ENCODE peak calls at places on chromosome 3, in six cellular contexts. Z is HCT116, C is GM23338, L is fibroblast of pulmonary artery, E is tibial nerve, J is GM12864. D is an unnamed sample.

GRCh38 chr3:186125118-186125517 is 16.2 kb upstream of the ETV5 start:
- DNase-seq in L (no peak), E (no peak), Z (no peak), J (no peak), C (no peak), D (no peak)

GRCh38 chr3:12868039-12869024 is 27.0 kb upstream of the RPL32 start:
- DNase-seq in C (peak; percentile 82), L (peak; percentile 90), J (peak; percentile 31), Z (peak; percentile 75), E (peak; percentile 64), D (peak; percentile 62)

GRCh38 chr3:163547045-163547692 is 1531.1 kb downstream of the SI start:
- DNase-seq in J (no peak), Z (no peak), C (no peak), L (no peak), E (no peak), D (no peak)

GRCh38 chr3:119310052-119310451 is 15.9 kb downstream of the ARHGAP31 start:
- DNase-seq in E (peak; percentile 39), Z (no peak), L (peak; percentile 97), C (peak; percentile 34), J (no peak), D (no peak)

GRCh38 chr3:134847349-134847748 is 52.3 kb downstream of the EPHB1 start:
- DNase-seq in L (no peak), E (no peak), C (no peak), J (no peak), Z (no peak), D (no peak)

GRCh38 chr3:109152326-109152725 is 15.8 kb downstream of the C3orf85 start:
- DNase-seq in C (no peak), E (no peak), Z (no peak), J (no peak), L (no peak), D (no peak)

GRCh38 chr3:10600159-10601125 is 95.1 kb upstream of the ATP2B2 start:
- DNase-seq in Z (no peak), C (no peak), E (no peak), J (no peak), L (no peak), D (no peak)

GRCh38 chr3:191238321-191238817 is 39.3 kb downstream of the OSTN start:
- DNase-seq in C (no peak), Z (no peak), J (no peak), E (no peak), L (peak; percentile 88), D (no peak)

GRCh38 chr3:77081240-77081661 is 41.4 kb downstream of the ROBO2 start:
- DNase-seq in J (no peak), E (no peak), Z (no peak), C (no peak), L (peak; percentile 37), D (no peak)

GRCh38 chr3:10198226-10198625 is 33.5 kb downstream of the IRAK2 start:
- DNase-seq in L (no peak), E (no peak), J (no peak), C (no peak), Z (no peak), D (no peak)

GRCh38 chr3:55746808-55747413 is 259.8 kb upstream of the WNT5A start:
- DNase-seq in L (peak; percentile 40), C (no peak), Z (no peak), E (no peak), J (no peak), D (no peak)

GRCh38 chr3:147419062-147419701 is 10.0 kb downstream of the ZIC1 start:
- DNase-seq in L (peak; percentile 32), E (no peak), J (no peak), C (peak; percentile 96), Z (no peak), D (no peak)

GRCh38 chr3:134332344-134332743 is 41.9 kb downstream of the AMOTL2 start:
- DNase-seq in Z (no peak), J (no peak), L (no peak), C (no peak), E (no peak), D (no peak)

GRCh38 chr3:159045279-159045678 is 243.4 kb downstream of the MFSD1 start:
- DNase-seq in E (no peak), Z (no peak), L (no peak), C (no peak), J (no peak), D (no peak)

GRCh38 chr3:94440767-94441493 is 378.1 kb downstream of the NSUN3 start:
- DNase-seq in E (no peak), L (peak; percentile 85), C (no peak), J (no peak), Z (no peak), D (no peak)

GRCh38 chr3:5948081-5948480 is 760.6 kb downstream of the EDEM1 start:
- DNase-seq in C (no peak), E (no peak), Z (no peak), J (no peak), L (no peak), D (no peak)

GRCh38 chr3:169871129-169871886 is 1.6 kb upstream of the LRRC31 start:
- DNase-seq in L (no peak), E (no peak), J (no peak), Z (no peak), C (no peak), D (no peak)

GRCh38 chr3:14224895-14225294 is 46.3 kb downstream of the LSM3 start:
- DNase-seq in J (no peak), C (no peak), L (peak; percentile 58), Z (no peak), E (no peak), D (no peak)

GRCh38 chr3:133894334-133895207 is 1.1 kb downstream of the RAB6B start:
- DNase-seq in Z (no peak), C (peak; percentile 77), J (no peak), L (no peak), E (no peak), D (no peak)

GRCh38 chr3:134666466-134666865 is 15.6 kb upstream of the KY start:
- DNase-seq in L (peak; percentile 40), Z (no peak), J (no peak), C (no peak), E (no peak), D (no peak)

GRCh38 chr3:110710605-110711004 is 361.0 kb upstream of the NECTIN3 start:
- DNase-seq in J (no peak), L (no peak), Z (no peak), C (no peak), E (no peak), D (no peak)

GRCh38 chr3:30628188-30628930 is 22.0 kb downstream of the TGFBR2 start:
- DNase-seq in Z (no peak), E (no peak), C (peak; percentile 38), J (no peak), L (no peak), D (no peak)

GRCh38 chr3:10981961-10982360 is 10.6 kb upstream of the SLC6A1 start:
- DNase-seq in C (no peak), Z (no peak), L (peak; percentile 39), J (no peak), E (no peak), D (no peak)

GRCh38 chr3:69929019-69929418 is 70.5 kb upstream of the SAMMSON start:
- DNase-seq in Z (no peak), L (no peak), C (no peak), E (no peak), J (no peak), D (no peak)

GRCh38 chr3:29871087-29871486 is 590.2 kb downstream of the RBMS3 start:
- DNase-seq in L (peak; percentile 16), Z (no peak), C (peak; percentile 28), J (no peak), E (no peak), D (no peak)

GRCh38 chr3:146164506-146164905 is 3.5 kb upstream of the PLOD2 start:
- DNase-seq in C (no peak), E (no peak), Z (no peak), L (no peak), J (no peak), D (no peak)
- H3K4me3 ChIP-seq in C (no peak overlapping the region), E (no peak overlapping the region), Z (no peak overlapping the region), L (no peak overlapping the region), J (no peak overlapping the region), D (no peak overlapping the region)

GRCh38 chr3:187963003-187963676 is 190.8 kb upstream of the LPP start:
- DNase-seq in J (no peak), L (no peak), C (peak; percentile 31), E (no peak), Z (no peak), D (no peak)

GRCh38 chr3:187966636-187967035 is 187.3 kb upstream of the LPP start:
- DNase-seq in C (no peak), E (no peak), L (no peak), Z (no peak), J (no peak), D (no peak)

GRCh38 chr3:187966141-187966540 is 187.8 kb upstream of the LPP start:
- DNase-seq in C (no peak), E (no peak), L (no peak), J (no peak), Z (no peak), D (no peak)

GRCh38 chr3:187963677-187964385 is 190.1 kb upstream of the LPP start:
- DNase-seq in J (no peak), L (peak; percentile 50), Z (no peak), C (no peak), E (no peak), D (no peak)

GRCh38 chr3:187964759-187965158 is 189.2 kb upstream of the LPP start:
- DNase-seq in J (no peak), C (no peak), E (no peak), L (no peak), Z (no peak), D (no peak)
- H3K4me3 ChIP-seq in J (no peak overlapping the region), C (no peak overlapping the region), E (no peak overlapping the region), L (no peak overlapping the region), Z (no peak overlapping the region), D (no peak overlapping the region)

GRCh38 chr3:64684715-64685261 is 3.0 kb downstream of the ADAMTS9 start:
- DNase-seq in J (no peak), C (peak; percentile 60), Z (no peak), E (no peak), L (peak; percentile 59), D (no peak)

GRCh38 chr3:64686446-64686908 is 1.3 kb downstream of the ADAMTS9 start:
- DNase-seq in Z (no peak), C (peak; percentile 66), E (no peak), J (no peak), L (no peak), D (peak; percentile 9)

GRCh38 chr3:64685331-64685799 is 2.4 kb downstream of the ADAMTS9 start:
- DNase-seq in Z (no peak), L (peak; percentile 76), E (no peak), J (no peak), C (no peak), D (peak; percentile 7)

GRCh38 chr3:64687381-64687780 is 419 bp downstream of the ADAMTS9 start:
- DNase-seq in E (no peak), C (no peak), L (no peak), J (no peak), Z (no peak), D (no peak)

GRCh38 chr3:64685800-64686445 is 1.9 kb downstream of the ADAMTS9 start:
- DNase-seq in L (peak; percentile 94), J (no peak), Z (peak; percentile 35), E (peak; percentile 89), C (peak; percentile 92), D (peak; percentile 15)
- H3K4me3 ChIP-seq in L (peak overlapping the region; percentile 77), J (no peak overlapping the region), Z (peak overlapping the region; percentile 60), E (peak overlapping the region; percentile 57), C (peak overlapping the region; percentile 80), D (no peak overlapping the region)

DNA sequence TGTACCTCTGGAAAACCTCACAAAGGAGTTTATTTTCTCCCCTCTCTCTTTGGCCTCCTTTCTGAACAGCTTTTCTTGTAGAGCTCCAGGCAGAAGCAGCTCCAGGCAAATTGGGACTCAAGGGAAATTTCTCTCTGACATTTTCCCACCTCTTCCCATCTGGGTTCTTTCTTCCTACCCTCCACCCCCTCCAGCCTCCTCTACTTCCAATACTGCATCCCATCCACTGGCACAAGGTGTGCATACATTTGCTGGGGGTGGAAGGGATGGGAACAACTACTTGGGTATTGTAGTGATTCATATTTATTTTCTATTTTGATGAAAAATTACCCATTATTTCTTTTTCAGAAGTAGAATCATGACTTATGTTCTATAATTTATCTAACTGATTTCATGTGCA is 119.7 kb downstream of the CD47 start:
- DNase-seq in L (no peak), Z (no peak), E (no peak), C (no peak), J (no peak), D (no peak)
- H3K4me3 ChIP-seq in L (no peak overlapping the region), Z (no peak overlapping the region), E (no peak overlapping the region), C (no peak overlapping the region), J (no peak overlapping the region), D (no peak overlapping the region)